ENCODE peak calls at places on chromosomes 13 and 19, in ten cellular contexts. Y, V, K, M, A, R, Z, H, C and U are unnamed samples.

GRCh38 chr19:44625531-44626066 is 12.2 kb downstream of the IGSF23 start:
- DNase-seq in R (no peak), A (no peak), Z (peak; percentile 78), H (no peak), C (no peak), K (no peak), Y (no peak), M (no peak), V (no peak), U (peak; percentile 64)

GRCh38 chr19:15358918-15359317 is 20.7 kb downstream of the AKAP8 start:
- DNase-seq in C (no peak), Y (no peak), R (no peak), Z (no peak), H (no peak), M (no peak), A (no peak), K (no peak), V (no peak), U (no peak)

GRCh38 chr19:13463296-13463695 is 43.0 kb downstream of the CACNA1A start:
- DNase-seq in V (peak; percentile 8), C (no peak), Y (no peak), Z (peak; percentile 22), M (no peak), A (no peak), K (no peak), H (no peak), R (no peak), U (peak; percentile 13)

GRCh38 chr19:35498984-35499383 is 8.7 kb upstream of the KRTDAP start:
- DNase-seq in Z (no peak), V (no peak), A (no peak), K (no peak), M (no peak), H (no peak), R (no peak), Y (no peak), C (no peak), U (no peak)

GRCh38 chr13:24180743-24181384 is 20.3 kb downstream of the SPATA13 start:
- DNase-seq in K (no peak), M (no peak), C (no peak), H (peak; percentile 17), Z (peak; percentile 31), Y (no peak), R (no peak), V (no peak), A (no peak), U (peak; percentile 59)

GRCh38 chr13:114108894-114109293 is 23.5 kb downstream of the RASA3 start:
- DNase-seq in R (no peak), K (no peak), Z (no peak), H (no peak), A (no peak), Y (no peak), V (no peak), C (no peak), M (no peak), U (no peak)

GRCh38 chr19:42498387-42498786 is 29.9 kb downstream of the CEACAM1 start:
- DNase-seq in A (no peak), V (no peak), C (no peak), R (no peak), K (no peak), M (no peak), Z (no peak), Y (no peak), H (no peak), U (no peak)

GRCh38 chr19:39826311-39826945 is 7.5 kb downstream of the DYRK1B start:
- DNase-seq in Y (no peak), M (no peak), Z (no peak), A (no peak), H (no peak), K (no peak), R (no peak), C (no peak), V (no peak), U (no peak)

GRCh38 chr13:58165617-58166016 is 534.1 kb downstream of the PCDH17 start:
- DNase-seq in Z (no peak), R (no peak), A (no peak), Y (no peak), V (no peak), C (no peak), H (peak; percentile 8), K (no peak), M (no peak), U (no peak)

GRCh38 chr19:18253716-18254115 is 20.5 kb downstream of the IQCN start:
- DNase-seq in K (no peak), H (no peak), M (no peak), C (no peak), A (no peak), Y (no peak), Z (peak; percentile 22), V (no peak), R (no peak), U (peak; percentile 24)

GRCh38 chr13:50684366-50684765 is 159.1 kb downstream of the DLEU7 start:
- DNase-seq in V (no peak), Y (no peak), K (no peak), R (no peak), H (no peak), A (no peak), Z (no peak), C (no peak), M (no peak), U (no peak)

GRCh38 chr13:108609353-108609752 is 20.1 kb upstream of the MYO16 start:
- DNase-seq in A (no peak), Z (peak; percentile 1), M (no peak), K (no peak), V (peak; percentile 30), H (peak; percentile 34), R (no peak), Y (no peak), C (peak; percentile 6), U (peak; percentile 16)

GRCh38 chr13:69935043-69935442 is 172.6 kb upstream of the ATXN8OS start:
- DNase-seq in C (peak; percentile 25), Y (no peak), R (no peak), V (no peak), Z (no peak), M (no peak), K (no peak), H (peak; percentile 20), A (no peak), U (peak; percentile 31)

GRCh38 chr13:60869941-60870613 is 473.1 kb downstream of the TDRD3 start:
- DNase-seq in V (no peak), A (peak; percentile 35), K (no peak), Z (no peak), Y (no peak), C (no peak), M (no peak), R (no peak), H (no peak), U (no peak)

GRCh38 chr19:32735936-32736335 is 16.4 kb downstream of the TDRD12 start:
- DNase-seq in H (no peak), Y (no peak), V (no peak), Z (no peak), C (no peak), M (no peak), K (no peak), R (no peak), A (peak; percentile 77), U (no peak)

GRCh38 chr13:26855921-26856320 is 95.3 kb upstream of the GPR12 start:
- DNase-seq in K (peak; percentile 84), A (no peak), Z (no peak), Y (no peak), M (no peak), R (no peak), C (no peak), H (no peak), V (no peak), U (no peak)

GRCh38 chr13:47650221-47650620 is 350.9 kb downstream of the SUCLA2 start:
- DNase-seq in M (no peak), Z (no peak), H (no peak), V (no peak), A (no peak), Y (no peak), K (no peak), R (no peak), C (no peak), U (no peak)

GRCh38 chr13:26022538-26023292 is 29.1 kb downstream of the SHISA2 start:
- DNase-seq in Z (peak; percentile 96), R (peak; percentile 4), M (no peak), H (peak; percentile 65), K (no peak), A (peak; percentile 67), Y (no peak), C (no peak), V (peak; percentile 21), U (peak; percentile 56)